ENCODE peak calls at places on chromosomes 6 and 20, in seven cellular contexts. One of them, this sample, is unnamed.

GRCh38 chr20:40207618-40208017 is 481.4 kb downstream of the MAFB start:
- DNase-seq in tibial nerve: no peak
- DNase-seq in psoas muscle: no peak
- DNase-seq in mucosa of descending colon: no peak
- DNase-seq in HCT116: no peak
- DNase-seq in ovary: no peak
- DNase-seq in hepatocyte: no peak
- DNase-seq in this sample: no peak

GRCh38 chr20:8094845-8095244 is 37.2 kb upstream of the PLCB1 start:
- DNase-seq in hepatocyte: no peak
- DNase-seq in mucosa of descending colon: no peak
- DNase-seq in tibial nerve: no peak
- DNase-seq in psoas muscle: no peak
- DNase-seq in ovary: no peak
- DNase-seq in HCT116: no peak
- DNase-seq in this sample: peak; percentile 93

GRCh38 chr6:34275128-34275804 is 26.5 kb upstream of the SMIM29 start:
- DNase-seq in ovary: no peak
- DNase-seq in tibial nerve: no peak
- DNase-seq in psoas muscle: no peak
- DNase-seq in mucosa of descending colon: no peak
- DNase-seq in HCT116: no peak
- DNase-seq in hepatocyte: no peak
- DNase-seq in this sample: no peak

GRCh38 chr6:137702791-137703424 is 164.2 kb upstream of the TNFAIP3 start:
- DNase-seq in ovary: no peak
- DNase-seq in HCT116: no peak
- DNase-seq in hepatocyte: no peak
- DNase-seq in tibial nerve: no peak
- DNase-seq in mucosa of descending colon: no peak
- DNase-seq in psoas muscle: no peak
- DNase-seq in this sample: no peak

GRCh38 chr20:32510601-32511357 is 74.4 kb downstream of the NOL4L start:
- DNase-seq in ovary: no peak
- DNase-seq in psoas muscle: no peak
- DNase-seq in HCT116: no peak
- DNase-seq in tibial nerve: no peak
- DNase-seq in hepatocyte: peak; percentile 71
- DNase-seq in mucosa of descending colon: peak; percentile 33
- DNase-seq in this sample: no peak

GRCh38 chr20:18326990-18327389 is 38.7 kb downstream of the ZNF133 start:
- DNase-seq in tibial nerve: no peak
- DNase-seq in mucosa of descending colon: no peak
- DNase-seq in ovary: no peak
- DNase-seq in psoas muscle: no peak
- DNase-seq in HCT116: no peak
- DNase-seq in hepatocyte: no peak
- DNase-seq in this sample: no peak

GRCh38 chr6:49698538-49699205 is 14.7 kb downstream of the CRISP2 start:
- DNase-seq in tibial nerve: no peak
- DNase-seq in hepatocyte: no peak
- DNase-seq in ovary: no peak
- DNase-seq in psoas muscle: no peak
- DNase-seq in HCT116: no peak
- DNase-seq in mucosa of descending colon: no peak
- DNase-seq in this sample: no peak

GRCh38 chr20:24432057-24432456 is 37.4 kb upstream of the SYNDIG1 start:
- DNase-seq in tibial nerve: no peak
- DNase-seq in mucosa of descending colon: no peak
- DNase-seq in psoas muscle: no peak
- DNase-seq in hepatocyte: peak; percentile 68
- DNase-seq in HCT116: no peak
- DNase-seq in ovary: no peak
- DNase-seq in this sample: no peak

GRCh38 chr6:136784910-136785746 is 7.1 kb downstream of the MAP3K5 start:
- DNase-seq in HCT116: no peak
- DNase-seq in psoas muscle: peak; percentile 54
- DNase-seq in tibial nerve: peak; percentile 21
- DNase-seq in hepatocyte: no peak
- DNase-seq in ovary: peak; percentile 66
- DNase-seq in mucosa of descending colon: peak; percentile 85
- DNase-seq in this sample: no peak

DNA sequence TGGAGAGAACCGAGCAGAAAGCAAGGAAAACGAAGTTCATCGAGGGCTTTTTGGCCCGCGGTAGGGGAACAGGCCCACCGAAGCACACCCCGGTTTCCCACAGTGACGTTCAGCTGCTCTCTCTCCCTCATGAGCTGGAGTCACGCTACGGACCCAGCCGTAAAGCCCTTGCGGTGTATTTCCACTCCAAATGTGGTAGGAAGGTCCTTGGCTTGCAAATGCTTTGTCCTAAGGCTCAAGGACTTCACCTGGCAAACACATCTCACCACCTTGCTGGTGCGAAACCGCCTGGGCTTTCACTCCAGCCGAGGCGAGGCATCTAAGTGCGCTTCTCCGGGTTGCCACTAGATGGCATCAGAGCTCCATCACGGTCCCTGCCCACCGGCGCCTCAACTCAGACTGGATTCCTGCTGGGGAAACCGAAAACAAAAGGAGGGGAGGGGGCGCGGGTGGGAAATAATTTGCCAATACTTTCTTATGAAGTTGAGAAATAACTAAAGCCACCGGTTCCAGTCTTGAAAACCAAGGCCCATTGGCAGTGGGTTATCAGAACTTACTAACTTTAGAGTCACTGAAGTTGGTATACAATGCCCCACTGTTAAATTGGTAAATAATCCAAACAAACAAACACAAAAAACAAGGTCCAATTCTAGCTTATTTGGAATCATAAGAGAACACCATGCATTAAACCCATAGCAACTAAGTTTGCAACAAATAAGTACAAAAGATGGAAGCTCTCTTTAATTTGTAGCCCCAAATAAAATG is 13.4 kb upstream of the FOXC1 start:
- DNase-seq in mucosa of descending colon: no peak
- DNase-seq in HCT116: no peak
- DNase-seq in tibial nerve: no peak
- DNase-seq in psoas muscle: peak; percentile 74
- DNase-seq in ovary: peak; percentile 69
- DNase-seq in hepatocyte: peak; percentile 80
- DNase-seq in this sample: no peak
- H3K4me3 ChIP-seq in mucosa of descending colon: no peak overlapping the region
- H3K4me3 ChIP-seq in HCT116: no peak overlapping the region
- H3K4me3 ChIP-seq in tibial nerve: peak overlapping the region; percentile 35
- H3K4me3 ChIP-seq in psoas muscle: peak overlapping the region; percentile 31
- H3K4me3 ChIP-seq in ovary: no peak overlapping the region
- H3K4me3 ChIP-seq in hepatocyte: no peak overlapping the region
- H3K4me3 ChIP-seq in this sample: no peak overlapping the region

GRCh38 chr20:63858393-63859165 is 2.7 kb upstream of the ABHD16B start:
- DNase-seq in tibial nerve: no peak
- DNase-seq in hepatocyte: no peak
- DNase-seq in ovary: peak; percentile 75
- DNase-seq in HCT116: no peak
- DNase-seq in mucosa of descending colon: no peak
- DNase-seq in psoas muscle: no peak
- DNase-seq in this sample: no peak
- TF ChIP-seq CTCF in tibial nerve: no peak
- TF ChIP-seq CTCF in hepatocyte: peak; percentile 23
- TF ChIP-seq CTCF in ovary: peak; percentile 35
- TF ChIP-seq CTCF in HCT116: no peak
- TF ChIP-seq CTCF in mucosa of descending colon: no peak
- TF ChIP-seq CTCF in psoas muscle: peak; percentile 23
- TF ChIP-seq CTCF in this sample: no peak

GRCh38 chr6:140077712-140078551 is 703.5 kb upstream of the CITED2 start:
- DNase-seq in tibial nerve: no peak
- DNase-seq in psoas muscle: no peak
- DNase-seq in HCT116: no peak
- DNase-seq in mucosa of descending colon: no peak
- DNase-seq in hepatocyte: no peak
- DNase-seq in ovary: no peak
- DNase-seq in this sample: no peak

GRCh38 chr6:140082867-140083297 is 708.4 kb upstream of the CITED2 start:
- DNase-seq in ovary: no peak
- DNase-seq in psoas muscle: no peak
- DNase-seq in HCT116: no peak
- DNase-seq in tibial nerve: no peak
- DNase-seq in mucosa of descending colon: no peak
- DNase-seq in hepatocyte: no peak
- DNase-seq in this sample: peak; percentile 46

GRCh38 chr6:140076078-140076477 is 701.6 kb upstream of the CITED2 start:
- DNase-seq in HCT116: no peak
- DNase-seq in psoas muscle: no peak
- DNase-seq in mucosa of descending colon: no peak
- DNase-seq in hepatocyte: no peak
- DNase-seq in tibial nerve: no peak
- DNase-seq in ovary: no peak
- DNase-seq in this sample: no peak

GRCh38 chr6:140079328-140079727 is 704.9 kb upstream of the CITED2 start:
- DNase-seq in HCT116: no peak
- DNase-seq in ovary: peak; percentile 53
- DNase-seq in tibial nerve: no peak
- DNase-seq in mucosa of descending colon: no peak
- DNase-seq in hepatocyte: peak; percentile 47
- DNase-seq in psoas muscle: no peak
- DNase-seq in this sample: no peak

DNA sequence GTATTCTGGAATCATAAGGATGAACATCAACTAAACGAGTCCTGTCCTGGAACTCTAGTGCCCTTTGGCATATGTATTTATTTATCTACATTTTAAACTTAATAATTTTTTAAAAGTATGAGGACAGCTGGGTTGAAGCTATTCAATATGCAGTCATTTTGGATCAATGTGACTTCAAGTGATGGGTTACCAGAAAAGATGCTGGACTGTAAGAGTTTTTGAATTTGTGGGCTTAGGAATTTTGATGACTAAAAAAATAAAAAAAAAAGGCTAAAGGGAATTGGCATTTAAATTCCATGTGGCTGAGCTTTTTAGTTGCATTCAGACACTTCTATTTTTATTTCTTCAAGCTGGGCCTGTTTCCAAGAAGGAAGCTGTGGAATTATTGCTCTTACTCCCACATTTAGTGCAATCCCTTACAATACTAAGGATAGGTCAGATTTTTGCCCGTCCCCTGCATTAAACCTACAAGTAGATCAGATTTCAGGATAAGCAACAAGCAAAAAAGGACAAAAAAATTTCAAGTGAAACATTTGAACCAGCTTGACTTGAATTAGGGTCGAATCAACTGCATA is 704.2 kb upstream of the CITED2 start:
- DNase-seq in ovary: no peak
- DNase-seq in hepatocyte: peak; percentile 16
- DNase-seq in tibial nerve: no peak
- DNase-seq in HCT116: no peak
- DNase-seq in psoas muscle: no peak
- DNase-seq in mucosa of descending colon: no peak
- DNase-seq in this sample: no peak
- H3K4me3 ChIP-seq in ovary: no peak overlapping the region
- H3K4me3 ChIP-seq in hepatocyte: no peak overlapping the region
- H3K4me3 ChIP-seq in tibial nerve: no peak overlapping the region
- H3K4me3 ChIP-seq in HCT116: no peak overlapping the region
- H3K4me3 ChIP-seq in psoas muscle: no peak overlapping the region
- H3K4me3 ChIP-seq in mucosa of descending colon: no peak overlapping the region
- H3K4me3 ChIP-seq in this sample: no peak overlapping the region

DNA sequence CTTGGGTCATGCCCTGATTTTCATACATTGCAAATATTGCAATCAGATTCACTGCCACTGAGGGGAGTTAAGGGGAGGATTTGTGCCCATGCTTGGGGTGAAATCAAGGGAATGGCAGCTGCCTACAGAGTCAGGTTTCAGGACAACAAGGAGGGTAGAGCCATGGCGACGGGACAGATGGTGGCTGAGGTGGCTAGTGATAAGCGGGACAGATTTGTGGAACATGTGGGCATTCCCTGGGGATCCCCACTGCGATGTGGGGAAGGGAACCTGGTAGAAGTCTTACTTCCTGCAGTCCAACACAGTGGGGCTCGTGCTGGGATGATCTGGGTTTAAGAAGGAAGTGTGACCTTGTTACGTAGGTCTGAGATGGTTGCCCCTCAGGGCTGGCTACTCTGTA is 292.1 kb upstream of the JARID2 start:
- DNase-seq in tibial nerve: no peak
- DNase-seq in ovary: no peak
- DNase-seq in hepatocyte: no peak
- DNase-seq in HCT116: no peak
- DNase-seq in psoas muscle: no peak
- DNase-seq in mucosa of descending colon: no peak
- DNase-seq in this sample: no peak
- TF ChIP-seq CTCF in tibial nerve: no peak
- TF ChIP-seq CTCF in ovary: no peak
- TF ChIP-seq CTCF in hepatocyte: no peak
- TF ChIP-seq CTCF in HCT116: no peak
- TF ChIP-seq CTCF in psoas muscle: no peak
- TF ChIP-seq CTCF in mucosa of descending colon: no peak
- TF ChIP-seq CTCF in this sample: no peak

GRCh38 chr6:10555625-10556309 is 34.6 kb downstream of the GCNT2 start:
- DNase-seq in HCT116: no peak
- DNase-seq in tibial nerve: no peak
- DNase-seq in ovary: peak; percentile 35
- DNase-seq in hepatocyte: peak; percentile 50
- DNase-seq in psoas muscle: peak; percentile 66
- DNase-seq in mucosa of descending colon: peak; percentile 64
- DNase-seq in this sample: peak; percentile 37
- H3K4me3 ChIP-seq in HCT116: no peak overlapping the region
- H3K4me3 ChIP-seq in tibial nerve: peak overlapping the region; percentile 45
- H3K4me3 ChIP-seq in ovary: peak overlapping the region; percentile 6
- H3K4me3 ChIP-seq in hepatocyte: peak overlapping the region; percentile 26
- H3K4me3 ChIP-seq in psoas muscle: peak overlapping the region; percentile 52
- H3K4me3 ChIP-seq in mucosa of descending colon: no peak overlapping the region
- H3K4me3 ChIP-seq in this sample: peak overlapping the region; percentile 44

DNA sequence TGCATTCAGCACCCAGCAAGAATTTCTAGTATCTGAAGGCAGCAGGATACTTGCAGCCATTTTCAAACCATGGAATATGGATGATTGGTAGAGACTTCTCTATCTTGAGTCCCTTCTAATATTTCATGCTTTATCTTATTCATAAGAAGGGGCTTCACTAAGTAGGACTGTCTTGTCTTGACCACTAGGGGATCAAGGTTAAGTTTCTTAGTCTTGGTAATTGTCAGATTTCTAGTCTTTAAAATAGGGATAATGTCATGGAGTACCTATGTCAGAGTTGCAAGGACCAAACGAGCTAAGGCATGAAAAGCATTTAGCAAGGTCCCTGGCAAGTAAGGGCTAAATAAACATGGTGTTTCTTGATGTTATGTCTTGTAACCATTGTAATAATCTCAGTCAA is 68.5 kb upstream of the ESR1 start:
- DNase-seq in ovary: no peak
- DNase-seq in HCT116: no peak
- DNase-seq in tibial nerve: no peak
- DNase-seq in hepatocyte: no peak
- DNase-seq in mucosa of descending colon: no peak
- DNase-seq in psoas muscle: no peak
- DNase-seq in this sample: no peak
- TF ChIP-seq CTCF in ovary: no peak
- TF ChIP-seq CTCF in HCT116: peak; percentile 43
- TF ChIP-seq CTCF in tibial nerve: no peak
- TF ChIP-seq CTCF in hepatocyte: no peak
- TF ChIP-seq CTCF in mucosa of descending colon: no peak
- TF ChIP-seq CTCF in psoas muscle: peak; percentile 7
- TF ChIP-seq CTCF in this sample: no peak

DNA sequence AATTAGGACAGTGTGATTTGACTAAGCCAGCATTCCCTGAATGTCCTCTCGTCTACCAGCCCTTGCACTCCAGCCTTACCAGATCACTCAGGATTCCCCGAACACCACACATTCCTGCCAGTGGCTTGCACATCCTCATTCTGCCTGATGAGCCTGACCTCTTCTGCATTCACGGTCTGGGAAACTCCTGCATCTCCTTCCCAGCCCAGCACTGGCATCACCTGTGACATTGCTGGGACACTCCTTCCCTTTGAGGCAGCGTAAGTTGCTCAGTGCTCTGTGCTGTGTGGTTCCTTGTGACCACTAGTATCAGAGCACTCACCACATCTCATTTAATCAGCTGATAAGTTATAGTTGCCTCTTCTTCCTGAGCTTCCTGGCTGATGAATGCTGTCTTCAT is 17.3 kb downstream of the NCOA7 start:
- DNase-seq in HCT116: no peak
- DNase-seq in hepatocyte: no peak
- DNase-seq in tibial nerve: no peak
- DNase-seq in mucosa of descending colon: no peak
- DNase-seq in psoas muscle: no peak
- DNase-seq in ovary: no peak
- DNase-seq in this sample: no peak
- H3K4me3 ChIP-seq in HCT116: no peak overlapping the region
- H3K4me3 ChIP-seq in hepatocyte: no peak overlapping the region
- H3K4me3 ChIP-seq in tibial nerve: no peak overlapping the region
- H3K4me3 ChIP-seq in mucosa of descending colon: no peak overlapping the region
- H3K4me3 ChIP-seq in psoas muscle: no peak overlapping the region
- H3K4me3 ChIP-seq in ovary: no peak overlapping the region
- H3K4me3 ChIP-seq in this sample: no peak overlapping the region